ENCODE peak calls at places on chromosomes 3 and 15, in nine cellular contexts. One of them, this sample, is unnamed. For H3K4me1, the result is how much of the 10 kb centered on the place peaks cover.

GRCh38 chr3:12742330-12743107 is 16.5 kb downstream of the TMEM40 start:
- ATAC-seq in aorta: no peak
- ATAC-seq in HepG2: no peak
- ATAC-seq in right cardiac atrium: no peak
- ATAC-seq in HCT116: no peak
- ATAC-seq in heart right ventricle: no peak
- ATAC-seq in CD4-positive, CD25-positive, alpha-beta regulatory T cell: no peak
- ATAC-seq in psoas muscle: no peak
- ATAC-seq in IMR-90: no peak
- ATAC-seq in this sample: no peak

GRCh38 chr3:104279617-104280016 is 1087.1 kb upstream of the ALCAM start:
- ATAC-seq in CD4-positive, CD25-positive, alpha-beta regulatory T cell: no peak
- ATAC-seq in aorta: no peak
- ATAC-seq in HCT116: no peak
- ATAC-seq in heart right ventricle: no peak
- ATAC-seq in right cardiac atrium: no peak
- ATAC-seq in IMR-90: peak
- ATAC-seq in HepG2: no peak
- ATAC-seq in psoas muscle: no peak
- ATAC-seq in this sample: no peak

GRCh38 chr3:168248383-168249047 is 152.8 kb upstream of the GOLIM4 start:
- ATAC-seq in HepG2: peak
- ATAC-seq in heart right ventricle: peak
- ATAC-seq in psoas muscle: peak
- ATAC-seq in right cardiac atrium: peak
- ATAC-seq in IMR-90: peak
- ATAC-seq in CD4-positive, CD25-positive, alpha-beta regulatory T cell: no peak
- ATAC-seq in HCT116: no peak
- ATAC-seq in aorta: peak
- ATAC-seq in this sample: peak

GRCh38 chr3:130838898-130839572 is 54.8 kb upstream of the ATP2C1 start:
- ATAC-seq in HCT116: no peak
- ATAC-seq in HepG2: no peak
- ATAC-seq in right cardiac atrium: no peak
- ATAC-seq in heart right ventricle: no peak
- ATAC-seq in IMR-90: no peak
- ATAC-seq in psoas muscle: no peak
- ATAC-seq in CD4-positive, CD25-positive, alpha-beta regulatory T cell: no peak
- ATAC-seq in aorta: no peak
- ATAC-seq in this sample: peak

GRCh38 chr15:71245588-71245987 is 130.3 kb downstream of the THSD4 start:
- ATAC-seq in psoas muscle: no peak
- ATAC-seq in HepG2: no peak
- ATAC-seq in right cardiac atrium: no peak
- ATAC-seq in aorta: no peak
- ATAC-seq in HCT116: no peak
- ATAC-seq in CD4-positive, CD25-positive, alpha-beta regulatory T cell: no peak
- ATAC-seq in IMR-90: no peak
- ATAC-seq in heart right ventricle: peak
- ATAC-seq in this sample: no peak

GRCh38 chr3:152348436-152349177 is 79.9 kb downstream of the MBNL1 start:
- ATAC-seq in HCT116: no peak
- ATAC-seq in right cardiac atrium: no peak
- ATAC-seq in HepG2: no peak
- ATAC-seq in aorta: no peak
- ATAC-seq in CD4-positive, CD25-positive, alpha-beta regulatory T cell: no peak
- ATAC-seq in heart right ventricle: no peak
- ATAC-seq in IMR-90: peak
- ATAC-seq in psoas muscle: no peak
- ATAC-seq in this sample: no peak

GRCh38 chr3:128784228-128784627 is 58.2 kb downstream of the RAB7A start:
- ATAC-seq in IMR-90: no peak
- ATAC-seq in heart right ventricle: peak
- ATAC-seq in CD4-positive, CD25-positive, alpha-beta regulatory T cell: peak
- ATAC-seq in HepG2: peak
- ATAC-seq in psoas muscle: peak
- ATAC-seq in HCT116: peak
- ATAC-seq in right cardiac atrium: peak
- ATAC-seq in aorta: no peak
- ATAC-seq in this sample: peak

GRCh38 chr15:88623632-88624031 is 2.5 kb downstream of the AEN start:
- ATAC-seq in HCT116: no peak
- ATAC-seq in aorta: no peak
- ATAC-seq in right cardiac atrium: no peak
- ATAC-seq in HepG2: no peak
- ATAC-seq in heart right ventricle: no peak
- ATAC-seq in IMR-90: no peak
- ATAC-seq in CD4-positive, CD25-positive, alpha-beta regulatory T cell: no peak
- ATAC-seq in psoas muscle: no peak
- ATAC-seq in this sample: no peak

GRCh38 chr3:124178531-124178930 is 186.6 kb upstream of the ROPN1 start:
- ATAC-seq in HepG2: no peak
- ATAC-seq in right cardiac atrium: no peak
- ATAC-seq in aorta: no peak
- ATAC-seq in HCT116: no peak
- ATAC-seq in IMR-90: peak
- ATAC-seq in heart right ventricle: no peak
- ATAC-seq in psoas muscle: no peak
- ATAC-seq in CD4-positive, CD25-positive, alpha-beta regulatory T cell: no peak
- ATAC-seq in this sample: no peak

GRCh38 chr15:51879555-51879954 is 50.1 kb downstream of the TMOD3 start:
- ATAC-seq in heart right ventricle: no peak
- ATAC-seq in IMR-90: no peak
- ATAC-seq in psoas muscle: no peak
- ATAC-seq in aorta: no peak
- ATAC-seq in CD4-positive, CD25-positive, alpha-beta regulatory T cell: no peak
- ATAC-seq in right cardiac atrium: no peak
- ATAC-seq in HepG2: no peak
- ATAC-seq in HCT116: no peak
- ATAC-seq in this sample: no peak

GRCh38 chr3:43871627-43872245 is 181.0 kb downstream of the ABHD5 start:
- ATAC-seq in heart right ventricle: no peak
- ATAC-seq in psoas muscle: no peak
- ATAC-seq in HepG2: no peak
- ATAC-seq in CD4-positive, CD25-positive, alpha-beta regulatory T cell: no peak
- ATAC-seq in aorta: no peak
- ATAC-seq in right cardiac atrium: no peak
- ATAC-seq in HCT116: no peak
- ATAC-seq in IMR-90: peak
- ATAC-seq in this sample: no peak

GRCh38 chr3:129119365-129120100 is 2.1 kb downstream of the RAB43 start:
- ATAC-seq in HepG2: peak
- ATAC-seq in HCT116: no peak
- ATAC-seq in CD4-positive, CD25-positive, alpha-beta regulatory T cell: no peak
- ATAC-seq in psoas muscle: no peak
- ATAC-seq in IMR-90: no peak
- ATAC-seq in aorta: no peak
- ATAC-seq in right cardiac atrium: no peak
- ATAC-seq in heart right ventricle: no peak
- ATAC-seq in this sample: no peak

GRCh38 chr15:70320077-70320830 is 222.5 kb upstream of the TLE3 start:
- ATAC-seq in heart right ventricle: no peak
- ATAC-seq in psoas muscle: no peak
- ATAC-seq in aorta: no peak
- ATAC-seq in HCT116: no peak
- ATAC-seq in right cardiac atrium: no peak
- ATAC-seq in CD4-positive, CD25-positive, alpha-beta regulatory T cell: no peak
- ATAC-seq in HepG2: no peak
- ATAC-seq in IMR-90: no peak
- ATAC-seq in this sample: no peak

GRCh38 chr3:31055757-31056156 is 161.3 kb upstream of the GADL1 start:
- ATAC-seq in CD4-positive, CD25-positive, alpha-beta regulatory T cell: no peak
- ATAC-seq in IMR-90: no peak
- ATAC-seq in heart right ventricle: no peak
- ATAC-seq in HepG2: no peak
- ATAC-seq in aorta: no peak
- ATAC-seq in psoas muscle: no peak
- ATAC-seq in HCT116: no peak
- ATAC-seq in right cardiac atrium: no peak
- ATAC-seq in this sample: no peak

GRCh38 chr3:23496165-23496564 is 293.0 kb downstream of the UBE2E2 start:
- ATAC-seq in HCT116: no peak
- ATAC-seq in HepG2: no peak
- ATAC-seq in right cardiac atrium: no peak
- ATAC-seq in CD4-positive, CD25-positive, alpha-beta regulatory T cell: no peak
- ATAC-seq in heart right ventricle: no peak
- ATAC-seq in psoas muscle: no peak
- ATAC-seq in IMR-90: no peak
- ATAC-seq in aorta: no peak
- ATAC-seq in this sample: no peak

GRCh38 chr3:107920538-107920937 is 170.3 kb downstream of the CD47 start:
- ATAC-seq in HepG2: no peak
- ATAC-seq in right cardiac atrium: no peak
- ATAC-seq in CD4-positive, CD25-positive, alpha-beta regulatory T cell: no peak
- ATAC-seq in aorta: no peak
- ATAC-seq in HCT116: no peak
- ATAC-seq in psoas muscle: no peak
- ATAC-seq in heart right ventricle: no peak
- ATAC-seq in IMR-90: no peak
- ATAC-seq in this sample: no peak

GRCh38 chr3:128572644-128573105 is 77.9 kb downstream of the RPN1 start:
- ATAC-seq in CD4-positive, CD25-positive, alpha-beta regulatory T cell: no peak
- ATAC-seq in HCT116: peak
- ATAC-seq in right cardiac atrium: no peak
- ATAC-seq in HepG2: peak
- ATAC-seq in IMR-90: peak
- ATAC-seq in psoas muscle: no peak
- ATAC-seq in heart right ventricle: no peak
- ATAC-seq in aorta: no peak
- ATAC-seq in this sample: no peak

GRCh38 chr15:57217716-57218598 is 158.3 kb upstream of the CGNL1 start:
- ATAC-seq in CD4-positive, CD25-positive, alpha-beta regulatory T cell: no peak
- ATAC-seq in psoas muscle: no peak
- ATAC-seq in aorta: no peak
- ATAC-seq in right cardiac atrium: no peak
- ATAC-seq in heart right ventricle: no peak
- ATAC-seq in HCT116: no peak
- ATAC-seq in HepG2: no peak
- ATAC-seq in IMR-90: no peak
- ATAC-seq in this sample: no peak

GRCh38 chr15:94858011-94858410 is 626.6 kb downstream of the MCTP2 start:
- ATAC-seq in psoas muscle: no peak
- ATAC-seq in right cardiac atrium: no peak
- ATAC-seq in HepG2: no peak
- ATAC-seq in aorta: no peak
- ATAC-seq in HCT116: no peak
- ATAC-seq in CD4-positive, CD25-positive, alpha-beta regulatory T cell: no peak
- ATAC-seq in heart right ventricle: no peak
- ATAC-seq in IMR-90: no peak
- ATAC-seq in this sample: no peak

GRCh38 chr3:69179740-69180372 is 57.5 kb upstream of the LMOD3 start:
- ATAC-seq in psoas muscle: no peak
- ATAC-seq in aorta: no peak
- ATAC-seq in HepG2: peak
- ATAC-seq in HCT116: no peak
- ATAC-seq in right cardiac atrium: no peak
- ATAC-seq in heart right ventricle: no peak
- ATAC-seq in CD4-positive, CD25-positive, alpha-beta regulatory T cell: no peak
- ATAC-seq in IMR-90: no peak
- ATAC-seq in this sample: no peak
- H3K4me1 ChIP-seq in psoas muscle: under half
- H3K4me1 ChIP-seq in aorta: under half
- H3K4me1 ChIP-seq in HepG2: half or more
- H3K4me1 ChIP-seq in HCT116: under half
- H3K4me1 ChIP-seq in right cardiac atrium: under half
- H3K4me1 ChIP-seq in heart right ventricle: half or more
- H3K4me1 ChIP-seq in CD4-positive, CD25-positive, alpha-beta regulatory T cell: under half
- H3K4me1 ChIP-seq in IMR-90: under half
- H3K4me1 ChIP-seq in this sample: under half

DNA sequence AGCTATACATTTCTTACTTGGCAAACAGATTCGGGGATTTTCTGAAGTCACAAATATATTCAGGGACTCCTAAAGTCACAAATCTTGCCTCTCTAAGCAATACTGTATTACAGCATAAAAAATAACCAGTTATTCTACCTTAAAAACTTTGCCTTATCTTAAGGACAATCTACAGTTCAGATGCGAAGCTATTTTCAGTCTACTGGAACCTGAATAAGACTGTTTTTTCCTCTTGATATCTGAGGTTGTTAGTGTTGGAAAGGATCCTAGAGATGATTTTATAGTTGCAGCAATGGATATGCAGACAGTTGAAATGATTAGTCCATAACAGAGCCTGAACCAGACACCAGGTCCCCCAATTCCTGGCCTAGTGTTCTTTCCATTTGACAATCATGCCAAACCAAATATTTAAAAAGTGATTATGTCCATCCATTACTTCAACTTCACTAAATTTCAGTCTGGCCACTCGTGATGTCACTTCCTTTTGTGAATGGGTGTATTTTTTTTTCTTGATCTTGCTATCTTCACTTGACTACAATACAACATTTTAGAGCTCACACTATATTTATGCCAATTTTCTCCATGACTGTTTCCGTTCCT is 1.8 kb downstream of the HDGFL3 start:
- ATAC-seq in heart right ventricle: peak
- ATAC-seq in right cardiac atrium: peak
- ATAC-seq in psoas muscle: no peak
- ATAC-seq in CD4-positive, CD25-positive, alpha-beta regulatory T cell: no peak
- ATAC-seq in HCT116: no peak
- ATAC-seq in IMR-90: no peak
- ATAC-seq in HepG2: no peak
- ATAC-seq in aorta: no peak
- ATAC-seq in this sample: no peak
- H3K27ac ChIP-seq in heart right ventricle: peak
- H3K27ac ChIP-seq in right cardiac atrium: no peak
- H3K27ac ChIP-seq in psoas muscle: no peak
- H3K27ac ChIP-seq in CD4-positive, CD25-positive, alpha-beta regulatory T cell: no peak
- H3K27ac ChIP-seq in HCT116: no peak
- H3K27ac ChIP-seq in IMR-90: peak
- H3K27ac ChIP-seq in HepG2: no peak
- H3K27ac ChIP-seq in aorta: no peak
- H3K27ac ChIP-seq in this sample: peak

GRCh38 chr3:150746791-150747590 is 16.0 kb downstream of the SIAH2 start:
- ATAC-seq in HepG2: peak
- ATAC-seq in CD4-positive, CD25-positive, alpha-beta regulatory T cell: no peak
- ATAC-seq in psoas muscle: no peak
- ATAC-seq in IMR-90: no peak
- ATAC-seq in heart right ventricle: no peak
- ATAC-seq in HCT116: no peak
- ATAC-seq in aorta: no peak
- ATAC-seq in right cardiac atrium: no peak
- ATAC-seq in this sample: no peak
- H3K4me1 ChIP-seq in HepG2: half or more
- H3K4me1 ChIP-seq in CD4-positive, CD25-positive, alpha-beta regulatory T cell: under half
- H3K4me1 ChIP-seq in psoas muscle: half or more
- H3K4me1 ChIP-seq in IMR-90: under half
- H3K4me1 ChIP-seq in heart right ventricle: half or more
- H3K4me1 ChIP-seq in HCT116: under half
- H3K4me1 ChIP-seq in aorta: under half
- H3K4me1 ChIP-seq in right cardiac atrium: under half
- H3K4me1 ChIP-seq in this sample: half or more

DNA sequence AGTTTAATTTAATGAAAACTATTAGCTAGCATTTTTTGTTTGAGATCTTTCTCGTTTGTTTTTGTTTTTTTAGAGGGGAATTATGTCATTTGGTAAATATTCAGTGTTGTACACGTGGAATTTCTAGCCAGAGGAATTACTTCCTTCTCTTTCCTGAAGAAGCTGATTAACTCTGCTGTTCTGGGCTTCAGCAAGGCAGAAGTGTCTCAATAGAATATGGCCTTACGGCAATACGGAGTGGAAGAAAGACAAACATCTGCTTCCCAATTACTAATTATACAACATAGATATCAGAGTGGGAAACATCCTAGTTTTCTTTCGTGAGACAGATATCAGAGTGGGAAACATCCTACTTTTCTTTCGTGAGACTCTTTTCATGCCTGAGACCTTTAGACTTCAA is 11.9 kb downstream of the P3H2 start:
- ATAC-seq in heart right ventricle: no peak
- ATAC-seq in HepG2: no peak
- ATAC-seq in CD4-positive, CD25-positive, alpha-beta regulatory T cell: no peak
- ATAC-seq in aorta: no peak
- ATAC-seq in right cardiac atrium: no peak
- ATAC-seq in HCT116: no peak
- ATAC-seq in psoas muscle: no peak
- ATAC-seq in IMR-90: peak
- ATAC-seq in this sample: no peak
- H3K27ac ChIP-seq in heart right ventricle: no peak
- H3K27ac ChIP-seq in HepG2: no peak
- H3K27ac ChIP-seq in CD4-positive, CD25-positive, alpha-beta regulatory T cell: no peak
- H3K27ac ChIP-seq in aorta: no peak
- H3K27ac ChIP-seq in right cardiac atrium: no peak
- H3K27ac ChIP-seq in HCT116: no peak
- H3K27ac ChIP-seq in psoas muscle: no peak
- H3K27ac ChIP-seq in IMR-90: no peak
- H3K27ac ChIP-seq in this sample: no peak